ENCODE peak calls at places on chromosomes 11 and 22, in four cellular contexts. One of them, this sample, is unnamed.

GRCh38 chr11:125494987-125495725 is 909 bp downstream of the FEZ1 start:
- DNase-seq in fibroblast of lung: peak
- DNase-seq in fibroblast of the aortic adventitia: peak
- DNase-seq in neural progenitor cell: peak
- DNase-seq in this sample: peak

GRCh38 chr11:80167766-80168165 is 726.9 kb upstream of the TENM4 start:
- DNase-seq in fibroblast of lung: no peak
- DNase-seq in fibroblast of the aortic adventitia: no peak
- DNase-seq in neural progenitor cell: peak
- DNase-seq in this sample: peak

GRCh38 chr11:111983187-111983986 is 41.8 kb upstream of the DLAT start:
- DNase-seq in fibroblast of lung: peak
- DNase-seq in fibroblast of the aortic adventitia: no peak
- DNase-seq in neural progenitor cell: peak
- DNase-seq in this sample: no peak

GRCh38 chr22:39739338-39740027 is 154.1 kb downstream of the ENTHD1 start:
- DNase-seq in fibroblast of lung: no peak
- DNase-seq in fibroblast of the aortic adventitia: no peak
- DNase-seq in neural progenitor cell: no peak
- DNase-seq in this sample: no peak

GRCh38 chr11:44120169-44120568 is 24.7 kb downstream of the EXT2 start:
- DNase-seq in fibroblast of lung: peak
- DNase-seq in fibroblast of the aortic adventitia: no peak
- DNase-seq in neural progenitor cell: peak
- DNase-seq in this sample: no peak

GRCh38 chr11:65428578-65429068 is 6.0 kb downstream of the NEAT1 start:
- DNase-seq in fibroblast of lung: no peak
- DNase-seq in fibroblast of the aortic adventitia: peak
- DNase-seq in neural progenitor cell: no peak
- DNase-seq in this sample: no peak

GRCh38 chr11:100961633-100962032 is 168.0 kb downstream of the PGR start:
- DNase-seq in fibroblast of lung: no peak
- DNase-seq in fibroblast of the aortic adventitia: no peak
- DNase-seq in neural progenitor cell: no peak
- DNase-seq in this sample: no peak

GRCh38 chr11:35006389-35007128 is 90.1 kb downstream of the PDHX start:
- DNase-seq in fibroblast of lung: no peak
- DNase-seq in fibroblast of the aortic adventitia: no peak
- DNase-seq in neural progenitor cell: no peak
- DNase-seq in this sample: no peak

GRCh38 chr11:114001416-114001815 is 26.5 kb downstream of the HTR3A start:
- DNase-seq in fibroblast of lung: peak
- DNase-seq in fibroblast of the aortic adventitia: no peak
- DNase-seq in neural progenitor cell: no peak
- DNase-seq in this sample: no peak

GRCh38 chr11:130473056-130473794 is 24.8 kb downstream of the ADAMTS15 start:
- DNase-seq in fibroblast of lung: no peak
- DNase-seq in fibroblast of the aortic adventitia: no peak
- DNase-seq in neural progenitor cell: no peak
- DNase-seq in this sample: no peak

GRCh38 chr11:125995313-125995712 is 49.5 kb downstream of the VSIG10L2 start:
- DNase-seq in fibroblast of lung: no peak
- DNase-seq in fibroblast of the aortic adventitia: no peak
- DNase-seq in neural progenitor cell: peak
- DNase-seq in this sample: no peak

GRCh38 chr22:31951201-31952093 is 7.1 kb downstream of the YWHAH start:
- DNase-seq in fibroblast of lung: no peak
- DNase-seq in fibroblast of the aortic adventitia: no peak
- DNase-seq in neural progenitor cell: no peak
- DNase-seq in this sample: no peak

GRCh38 chr11:13667245-13667644 is 1.2 kb upstream of the FAR1 start:
- DNase-seq in fibroblast of lung: no peak
- DNase-seq in fibroblast of the aortic adventitia: peak
- DNase-seq in neural progenitor cell: peak
- DNase-seq in this sample: peak

GRCh38 chr22:50697667-50698506 is 25.3 kb downstream of the SHANK3 start:
- DNase-seq in fibroblast of lung: no peak
- DNase-seq in fibroblast of the aortic adventitia: no peak
- DNase-seq in neural progenitor cell: no peak
- DNase-seq in this sample: no peak

GRCh38 chr11:94776351-94777321 is 8.5 kb downstream of the AMOTL1 start:
- DNase-seq in fibroblast of lung: peak
- DNase-seq in fibroblast of the aortic adventitia: peak
- DNase-seq in neural progenitor cell: peak
- DNase-seq in this sample: peak

GRCh38 chr11:20443596-20443995 is 56.1 kb downstream of the PRMT3 start:
- DNase-seq in fibroblast of lung: peak
- DNase-seq in fibroblast of the aortic adventitia: peak
- DNase-seq in neural progenitor cell: peak
- DNase-seq in this sample: peak

GRCh38 chr11:45213316-45213665 is 66.9 kb downstream of the PRDM11 start:
- DNase-seq in fibroblast of lung: no peak
- DNase-seq in fibroblast of the aortic adventitia: no peak
- DNase-seq in neural progenitor cell: no peak
- DNase-seq in this sample: no peak

GRCh38 chr11:73291781-73292180 is 16.3 kb upstream of the ARHGEF17 start:
- DNase-seq in fibroblast of lung: no peak
- DNase-seq in fibroblast of the aortic adventitia: no peak
- DNase-seq in neural progenitor cell: no peak
- DNase-seq in this sample: no peak

GRCh38 chr11:65793144-65793581 is 6.3 kb downstream of the OVOL1 start:
- DNase-seq in fibroblast of lung: no peak
- DNase-seq in fibroblast of the aortic adventitia: no peak
- DNase-seq in neural progenitor cell: no peak
- DNase-seq in this sample: no peak

GRCh38 chr11:68840661-68841653 is 759 bp downstream of the CPT1A start:
- DNase-seq in fibroblast of lung: peak
- DNase-seq in fibroblast of the aortic adventitia: peak
- DNase-seq in neural progenitor cell: peak
- DNase-seq in this sample: peak

GRCh38 chr22:49331878-49332277 is 495.8 kb downstream of the BRD1 start:
- DNase-seq in fibroblast of lung: no peak
- DNase-seq in fibroblast of the aortic adventitia: no peak
- DNase-seq in neural progenitor cell: no peak
- DNase-seq in this sample: no peak

GRCh38 chr11:48150213-48150612 is 66.4 kb upstream of the OR4B1 start:
- DNase-seq in fibroblast of lung: peak
- DNase-seq in fibroblast of the aortic adventitia: peak
- DNase-seq in neural progenitor cell: no peak
- DNase-seq in this sample: no peak

GRCh38 chr11:20178976-20179375 is 18.7 kb upstream of the DBX1 start:
- DNase-seq in fibroblast of lung: no peak
- DNase-seq in fibroblast of the aortic adventitia: no peak
- DNase-seq in neural progenitor cell: no peak
- DNase-seq in this sample: no peak

GRCh38 chr11:59078435-59078834 is 7.7 kb upstream of the GLYATL1B start:
- DNase-seq in fibroblast of lung: no peak
- DNase-seq in fibroblast of the aortic adventitia: no peak
- DNase-seq in neural progenitor cell: no peak
- DNase-seq in this sample: no peak

GRCh38 chr11:64590763-64591221 is at the start of gene SLC22A12:
- DNase-seq in fibroblast of lung: no peak
- DNase-seq in fibroblast of the aortic adventitia: no peak
- DNase-seq in neural progenitor cell: no peak
- DNase-seq in this sample: no peak

GRCh38 chr11:75351541-75352416 is at the start of gene ARRB1:
- DNase-seq in fibroblast of lung: peak
- DNase-seq in fibroblast of the aortic adventitia: peak
- DNase-seq in neural progenitor cell: peak
- DNase-seq in this sample: peak

GRCh38 chr11:112744041-112744440 is 217.2 kb upstream of the NCAM1 start:
- DNase-seq in fibroblast of lung: no peak
- DNase-seq in fibroblast of the aortic adventitia: no peak
- DNase-seq in neural progenitor cell: no peak
- DNase-seq in this sample: no peak

GRCh38 chr11:65502852-65503603 is 4.2 kb downstream of the MALAT1 start:
- DNase-seq in fibroblast of lung: peak
- DNase-seq in fibroblast of the aortic adventitia: peak
- DNase-seq in neural progenitor cell: no peak
- DNase-seq in this sample: peak

GRCh38 chr11:118014022-118014421 is 27.8 kb downstream of the IL10RA start:
- DNase-seq in fibroblast of lung: no peak
- DNase-seq in fibroblast of the aortic adventitia: no peak
- DNase-seq in neural progenitor cell: no peak
- DNase-seq in this sample: no peak

DNA sequence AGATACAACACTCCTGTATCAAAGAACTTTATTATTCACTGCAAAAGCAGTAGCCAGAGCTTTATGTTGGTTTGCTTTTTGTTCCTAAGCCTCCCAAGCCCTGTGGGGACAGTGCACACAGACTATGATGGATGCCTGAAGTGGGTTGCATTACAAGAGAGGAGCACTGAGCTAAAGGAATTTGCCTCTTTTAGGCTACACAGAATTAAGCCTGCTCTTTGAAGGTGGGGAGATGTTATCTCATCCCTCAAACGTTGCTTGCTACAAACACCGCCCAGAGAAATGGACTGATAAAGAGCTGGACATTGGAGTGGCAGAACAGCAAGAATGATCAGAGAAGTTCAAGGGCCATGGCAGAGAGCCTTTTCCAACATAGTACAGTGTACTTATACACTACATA is 2.5 kb upstream of the POGLUT3 start:
- DNase-seq in fibroblast of lung: no peak
- DNase-seq in fibroblast of the aortic adventitia: no peak
- DNase-seq in neural progenitor cell: no peak
- DNase-seq in this sample: no peak
- TF ChIP-seq CTCF in fibroblast of lung: no peak
- TF ChIP-seq CTCF in fibroblast of the aortic adventitia: no peak
- TF ChIP-seq CTCF in neural progenitor cell: no peak
- TF ChIP-seq CTCF in this sample: no peak

DNA sequence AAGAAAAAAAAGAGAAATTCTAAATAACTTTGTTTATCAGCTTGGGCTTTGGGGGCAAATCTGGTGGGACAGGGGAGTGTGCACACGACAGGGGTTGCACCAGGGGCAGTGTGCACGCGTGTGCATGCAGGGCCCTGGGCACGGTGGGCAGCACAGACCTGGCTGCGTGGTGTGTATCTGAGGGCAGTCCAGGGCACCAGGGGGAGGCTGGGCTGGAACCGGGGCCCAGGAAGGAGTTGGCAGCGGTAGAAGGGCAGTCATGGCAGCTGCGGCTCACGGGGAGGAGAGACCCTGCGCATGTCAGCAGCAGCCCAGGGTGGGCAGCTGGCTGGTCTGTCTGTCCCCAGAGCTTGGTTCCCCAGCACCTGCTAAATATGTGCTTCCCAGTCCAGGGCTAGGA is 4.3 kb downstream of the KRTAP5-5 start:
- DNase-seq in fibroblast of lung: no peak
- DNase-seq in fibroblast of the aortic adventitia: no peak
- DNase-seq in neural progenitor cell: no peak
- DNase-seq in this sample: no peak
- H3K4me3 ChIP-seq in fibroblast of lung: no peak
- H3K4me3 ChIP-seq in fibroblast of the aortic adventitia: no peak
- H3K4me3 ChIP-seq in neural progenitor cell: no peak
- H3K4me3 ChIP-seq in this sample: no peak

GRCh38 chr11:71456294-71456693 is 3.3 kb downstream of the NADSYN1 start:
- DNase-seq in fibroblast of lung: no peak
- DNase-seq in fibroblast of the aortic adventitia: no peak
- DNase-seq in neural progenitor cell: no peak
- DNase-seq in this sample: no peak

GRCh38 chr11:71453021-71453910 is at the start of gene NADSYN1:
- DNase-seq in fibroblast of lung: peak
- DNase-seq in fibroblast of the aortic adventitia: peak
- DNase-seq in neural progenitor cell: peak
- DNase-seq in this sample: peak

GRCh38 chr11:71453911-71454304 is 905 bp downstream of the NADSYN1 start:
- DNase-seq in fibroblast of lung: no peak
- DNase-seq in fibroblast of the aortic adventitia: no peak
- DNase-seq in neural progenitor cell: no peak
- DNase-seq in this sample: no peak

GRCh38 chr11:71452354-71453020 is 516 bp upstream of the NADSYN1 start:
- DNase-seq in fibroblast of lung: peak
- DNase-seq in fibroblast of the aortic adventitia: peak
- DNase-seq in neural progenitor cell: peak
- DNase-seq in this sample: peak

DNA sequence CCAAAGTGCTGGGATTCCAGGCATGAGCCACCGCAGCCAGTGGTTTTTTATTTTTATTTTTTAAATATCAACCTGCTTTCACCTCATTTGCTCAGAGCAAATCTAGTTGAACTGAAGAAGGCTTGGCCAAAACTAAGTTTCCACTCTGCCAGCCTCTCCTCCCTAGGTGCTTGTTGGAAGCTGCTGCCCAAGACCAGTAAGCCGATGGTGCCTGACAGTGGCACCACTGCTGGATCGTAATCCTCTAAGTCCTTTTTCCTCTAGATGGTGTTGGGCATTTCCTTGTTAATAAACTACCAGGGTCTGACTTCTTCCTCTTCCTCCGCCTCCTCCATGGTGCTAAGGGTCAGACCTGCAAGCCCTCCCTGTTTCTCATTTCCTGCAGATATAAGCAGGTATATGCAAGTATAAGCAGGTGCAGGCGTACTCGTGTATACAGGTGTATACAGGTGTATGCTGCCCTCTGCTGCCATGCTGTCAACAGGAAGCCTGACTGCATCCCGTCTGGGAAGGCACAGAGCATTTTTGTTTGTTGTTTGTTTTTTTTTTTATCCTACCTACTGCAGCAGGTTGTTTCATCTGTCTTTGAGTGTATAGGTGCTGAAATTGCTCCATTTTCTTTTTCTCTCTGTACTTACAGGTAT is 1.6 kb downstream of the NADSYN1 start:
- DNase-seq in fibroblast of lung: no peak
- DNase-seq in fibroblast of the aortic adventitia: no peak
- DNase-seq in neural progenitor cell: no peak
- DNase-seq in this sample: no peak
- TF ChIP-seq CTCF in fibroblast of lung: no peak
- TF ChIP-seq CTCF in fibroblast of the aortic adventitia: no peak
- TF ChIP-seq CTCF in neural progenitor cell: no peak
- TF ChIP-seq CTCF in this sample: no peak

GRCh38 chr11:88415495-88415894 is 78.0 kb upstream of the CTSC start:
- DNase-seq in fibroblast of lung: no peak
- DNase-seq in fibroblast of the aortic adventitia: no peak
- DNase-seq in neural progenitor cell: no peak
- DNase-seq in this sample: no peak

GRCh38 chr11:88410636-88411035 is 73.1 kb upstream of the CTSC start:
- DNase-seq in fibroblast of lung: no peak
- DNase-seq in fibroblast of the aortic adventitia: no peak
- DNase-seq in neural progenitor cell: no peak
- DNase-seq in this sample: no peak

GRCh38 chr11:88414981-88415391 is 77.5 kb upstream of the CTSC start:
- DNase-seq in fibroblast of lung: no peak
- DNase-seq in fibroblast of the aortic adventitia: peak
- DNase-seq in neural progenitor cell: no peak
- DNase-seq in this sample: no peak

GRCh38 chr11:88411265-88411664 is 73.7 kb upstream of the CTSC start:
- DNase-seq in fibroblast of lung: peak
- DNase-seq in fibroblast of the aortic adventitia: peak
- DNase-seq in neural progenitor cell: no peak
- DNase-seq in this sample: peak

DNA sequence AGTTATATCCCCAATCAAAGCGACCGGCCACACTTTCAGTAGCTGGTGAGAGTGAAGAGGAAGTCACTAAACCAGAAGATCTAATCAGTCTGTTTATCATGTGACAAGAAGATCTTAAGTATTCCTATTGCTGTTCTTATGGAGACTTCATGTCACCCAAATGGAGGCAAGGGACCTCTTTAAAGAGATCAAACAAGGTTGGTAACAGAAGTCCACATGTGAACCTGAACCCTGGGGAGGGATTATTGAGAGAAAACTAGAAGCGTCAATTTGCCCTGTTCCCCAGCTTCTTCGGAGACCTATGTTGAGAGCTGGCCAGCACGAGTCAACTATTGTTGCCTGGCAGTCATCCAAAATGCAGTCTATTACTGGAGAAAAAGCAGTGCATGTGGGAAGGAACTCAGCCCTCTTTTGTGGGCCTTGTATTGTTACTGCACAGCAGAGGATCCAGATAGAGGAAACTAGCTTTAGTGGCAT is 76.9 kb upstream of the CTSC start:
- DNase-seq in fibroblast of lung: peak
- DNase-seq in fibroblast of the aortic adventitia: peak
- DNase-seq in neural progenitor cell: no peak
- DNase-seq in this sample: peak
- H3K4me3 ChIP-seq in fibroblast of lung: no peak
- H3K4me3 ChIP-seq in fibroblast of the aortic adventitia: no peak
- H3K4me3 ChIP-seq in neural progenitor cell: no peak
- H3K4me3 ChIP-seq in this sample: no peak